ENCODE peak calls at places on chromosomes 7 and 10, in ten cellular contexts. One of them, this sample, is unnamed.

GRCh38 chr7:150935149-150935548 is 43.0 kb downstream of the KCNH2 start:
- DNase-seq in aorta: no peak
- DNase-seq in CD8-positive, alpha-beta T cell: no peak
- DNase-seq in effector memory CD4-positive, alpha-beta T cell: no peak
- DNase-seq in lower lobe of right lung: peak; percentile 9
- DNase-seq in CD4-positive, CD25-positive, alpha-beta regulatory T cell: no peak
- DNase-seq in small intestine: no peak
- DNase-seq in colonic mucosa: no peak
- DNase-seq in upper lobe of right lung: no peak
- DNase-seq in heart left ventricle: no peak
- DNase-seq in this sample: no peak

GRCh38 chr10:69506487-69506833 is 55.2 kb downstream of the TSPAN15 start:
- DNase-seq in aorta: no peak
- DNase-seq in CD8-positive, alpha-beta T cell: no peak
- DNase-seq in effector memory CD4-positive, alpha-beta T cell: no peak
- DNase-seq in lower lobe of right lung: no peak
- DNase-seq in CD4-positive, CD25-positive, alpha-beta regulatory T cell: no peak
- DNase-seq in small intestine: no peak
- DNase-seq in colonic mucosa: no peak
- DNase-seq in upper lobe of right lung: no peak
- DNase-seq in heart left ventricle: no peak
- DNase-seq in this sample: no peak

GRCh38 chr7:44307301-44307900 is 18.0 kb downstream of the CAMK2B start:
- DNase-seq in aorta: no peak
- DNase-seq in CD8-positive, alpha-beta T cell: no peak
- DNase-seq in effector memory CD4-positive, alpha-beta T cell: no peak
- DNase-seq in lower lobe of right lung: no peak
- DNase-seq in CD4-positive, CD25-positive, alpha-beta regulatory T cell: no peak
- DNase-seq in small intestine: no peak
- DNase-seq in colonic mucosa: peak; percentile 16
- DNase-seq in upper lobe of right lung: peak; percentile 43
- DNase-seq in heart left ventricle: peak; percentile 76
- DNase-seq in this sample: no peak

GRCh38 chr10:84876116-84876999 is 548.0 kb downstream of the CCSER2 start:
- DNase-seq in aorta: no peak
- DNase-seq in CD8-positive, alpha-beta T cell: no peak
- DNase-seq in effector memory CD4-positive, alpha-beta T cell: no peak
- DNase-seq in lower lobe of right lung: no peak
- DNase-seq in CD4-positive, CD25-positive, alpha-beta regulatory T cell: no peak
- DNase-seq in small intestine: no peak
- DNase-seq in colonic mucosa: peak; percentile 33
- DNase-seq in upper lobe of right lung: no peak
- DNase-seq in heart left ventricle: no peak
- DNase-seq in this sample: no peak

GRCh38 chr10:101029520-101030309 is 1.2 kb downstream of the PDZD7 start:
- DNase-seq in aorta: no peak
- DNase-seq in CD8-positive, alpha-beta T cell: no peak
- DNase-seq in effector memory CD4-positive, alpha-beta T cell: no peak
- DNase-seq in lower lobe of right lung: no peak
- DNase-seq in CD4-positive, CD25-positive, alpha-beta regulatory T cell: no peak
- DNase-seq in small intestine: no peak
- DNase-seq in colonic mucosa: no peak
- DNase-seq in upper lobe of right lung: no peak
- DNase-seq in heart left ventricle: no peak
- DNase-seq in this sample: no peak

GRCh38 chr7:92691578-92691977 is 101.4 kb upstream of the FAM133B start:
- DNase-seq in aorta: no peak
- DNase-seq in CD8-positive, alpha-beta T cell: no peak
- DNase-seq in effector memory CD4-positive, alpha-beta T cell: no peak
- DNase-seq in lower lobe of right lung: no peak
- DNase-seq in CD4-positive, CD25-positive, alpha-beta regulatory T cell: no peak
- DNase-seq in small intestine: peak; percentile 77
- DNase-seq in colonic mucosa: peak; percentile 42
- DNase-seq in upper lobe of right lung: no peak
- DNase-seq in heart left ventricle: no peak
- DNase-seq in this sample: no peak

GRCh38 chr7:93146465-93147127 is 1.6 kb downstream of the SAMD9L start:
- DNase-seq in aorta: no peak
- DNase-seq in CD8-positive, alpha-beta T cell: no peak
- DNase-seq in effector memory CD4-positive, alpha-beta T cell: no peak
- DNase-seq in lower lobe of right lung: no peak
- DNase-seq in CD4-positive, CD25-positive, alpha-beta regulatory T cell: no peak
- DNase-seq in small intestine: no peak
- DNase-seq in colonic mucosa: no peak
- DNase-seq in upper lobe of right lung: no peak
- DNase-seq in heart left ventricle: no peak
- DNase-seq in this sample: no peak

GRCh38 chr7:47611045-47611511 is 29.2 kb upstream of the TNS3 start:
- DNase-seq in aorta: no peak
- DNase-seq in CD8-positive, alpha-beta T cell: no peak
- DNase-seq in effector memory CD4-positive, alpha-beta T cell: no peak
- DNase-seq in lower lobe of right lung: no peak
- DNase-seq in CD4-positive, CD25-positive, alpha-beta regulatory T cell: no peak
- DNase-seq in small intestine: peak; percentile 92
- DNase-seq in colonic mucosa: peak; percentile 88
- DNase-seq in upper lobe of right lung: no peak
- DNase-seq in heart left ventricle: no peak
- DNase-seq in this sample: no peak

GRCh38 chr10:8591619-8592018 is 537.1 kb downstream of the GATA3 start:
- DNase-seq in aorta: no peak
- DNase-seq in CD8-positive, alpha-beta T cell: no peak
- DNase-seq in effector memory CD4-positive, alpha-beta T cell: no peak
- DNase-seq in lower lobe of right lung: no peak
- DNase-seq in CD4-positive, CD25-positive, alpha-beta regulatory T cell: no peak
- DNase-seq in small intestine: no peak
- DNase-seq in colonic mucosa: no peak
- DNase-seq in upper lobe of right lung: no peak
- DNase-seq in heart left ventricle: no peak
- DNase-seq in this sample: no peak

GRCh38 chr10:84966708-84967441 is 638.5 kb downstream of the CCSER2 start:
- DNase-seq in aorta: no peak
- DNase-seq in CD8-positive, alpha-beta T cell: no peak
- DNase-seq in effector memory CD4-positive, alpha-beta T cell: no peak
- DNase-seq in lower lobe of right lung: no peak
- DNase-seq in CD4-positive, CD25-positive, alpha-beta regulatory T cell: no peak
- DNase-seq in small intestine: no peak
- DNase-seq in colonic mucosa: no peak
- DNase-seq in upper lobe of right lung: no peak
- DNase-seq in heart left ventricle: no peak
- DNase-seq in this sample: no peak

GRCh38 chr10:71743099-71743838 is 23.7 kb upstream of the C10orf105 start:
- DNase-seq in aorta: no peak
- DNase-seq in CD8-positive, alpha-beta T cell: no peak
- DNase-seq in effector memory CD4-positive, alpha-beta T cell: no peak
- DNase-seq in lower lobe of right lung: no peak
- DNase-seq in CD4-positive, CD25-positive, alpha-beta regulatory T cell: no peak
- DNase-seq in small intestine: no peak
- DNase-seq in colonic mucosa: no peak
- DNase-seq in upper lobe of right lung: no peak
- DNase-seq in heart left ventricle: no peak
- DNase-seq in this sample: no peak

GRCh38 chr10:63487990-63488389 is 22.2 kb upstream of the JMJD1C start:
- DNase-seq in aorta: no peak
- DNase-seq in CD8-positive, alpha-beta T cell: no peak
- DNase-seq in effector memory CD4-positive, alpha-beta T cell: no peak
- DNase-seq in lower lobe of right lung: no peak
- DNase-seq in CD4-positive, CD25-positive, alpha-beta regulatory T cell: no peak
- DNase-seq in small intestine: no peak
- DNase-seq in colonic mucosa: no peak
- DNase-seq in upper lobe of right lung: no peak
- DNase-seq in heart left ventricle: no peak
- DNase-seq in this sample: no peak

GRCh38 chr7:137986252-137987010 is 15.5 kb downstream of the CREB3L2 start:
- DNase-seq in aorta: no peak
- DNase-seq in CD8-positive, alpha-beta T cell: no peak
- DNase-seq in effector memory CD4-positive, alpha-beta T cell: no peak
- DNase-seq in lower lobe of right lung: no peak
- DNase-seq in CD4-positive, CD25-positive, alpha-beta regulatory T cell: no peak
- DNase-seq in small intestine: no peak
- DNase-seq in colonic mucosa: no peak
- DNase-seq in upper lobe of right lung: no peak
- DNase-seq in heart left ventricle: no peak
- DNase-seq in this sample: no peak

GRCh38 chr7:5532520-5533335 is 109.1 kb upstream of the TNRC18 start:
- DNase-seq in aorta: peak; percentile 83
- DNase-seq in CD8-positive, alpha-beta T cell: no peak
- DNase-seq in effector memory CD4-positive, alpha-beta T cell: peak; percentile 27
- DNase-seq in lower lobe of right lung: peak; percentile 88
- DNase-seq in CD4-positive, CD25-positive, alpha-beta regulatory T cell: peak; percentile 36
- DNase-seq in small intestine: peak; percentile 93
- DNase-seq in colonic mucosa: peak; percentile 93
- DNase-seq in upper lobe of right lung: peak; percentile 90
- DNase-seq in heart left ventricle: peak; percentile 60
- DNase-seq in this sample: peak; percentile 26

GRCh38 chr7:15178065-15178464 is 275.5 kb upstream of the DGKB start:
- DNase-seq in aorta: no peak
- DNase-seq in CD8-positive, alpha-beta T cell: no peak
- DNase-seq in effector memory CD4-positive, alpha-beta T cell: no peak
- DNase-seq in lower lobe of right lung: no peak
- DNase-seq in CD4-positive, CD25-positive, alpha-beta regulatory T cell: no peak
- DNase-seq in small intestine: no peak
- DNase-seq in colonic mucosa: no peak
- DNase-seq in upper lobe of right lung: no peak
- DNase-seq in heart left ventricle: no peak
- DNase-seq in this sample: no peak

GRCh38 chr10:124225029-124225467 is 131.7 kb upstream of the CHST15 start:
- DNase-seq in aorta: no peak
- DNase-seq in CD8-positive, alpha-beta T cell: no peak
- DNase-seq in effector memory CD4-positive, alpha-beta T cell: no peak
- DNase-seq in lower lobe of right lung: no peak
- DNase-seq in CD4-positive, CD25-positive, alpha-beta regulatory T cell: no peak
- DNase-seq in small intestine: no peak
- DNase-seq in colonic mucosa: no peak
- DNase-seq in upper lobe of right lung: no peak
- DNase-seq in heart left ventricle: no peak
- DNase-seq in this sample: no peak

DNA sequence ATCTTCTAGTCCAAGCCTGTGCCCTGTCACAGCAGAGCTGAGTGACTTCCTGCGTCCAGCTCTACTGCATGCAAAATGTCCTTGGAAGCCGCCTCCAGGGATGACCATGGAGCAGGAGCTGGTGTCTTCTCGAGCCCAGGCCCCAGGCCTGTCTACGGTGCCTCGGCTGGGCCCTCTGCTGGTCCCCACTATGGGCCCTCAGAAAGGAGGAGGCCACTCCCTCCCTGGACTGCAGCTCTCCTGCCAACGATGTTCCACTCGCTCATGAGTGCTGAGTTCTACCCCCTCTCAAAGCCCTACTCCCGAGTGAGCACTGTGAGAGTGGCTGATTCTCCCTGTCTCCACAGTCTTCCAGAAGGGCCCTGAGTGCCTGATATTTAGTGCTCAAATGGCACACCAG is 504.9 kb downstream of the PTPRN2 start:
- DNase-seq in aorta: peak; percentile 16
- DNase-seq in CD8-positive, alpha-beta T cell: no peak
- DNase-seq in effector memory CD4-positive, alpha-beta T cell: no peak
- DNase-seq in lower lobe of right lung: no peak
- DNase-seq in CD4-positive, CD25-positive, alpha-beta regulatory T cell: no peak
- DNase-seq in small intestine: no peak
- DNase-seq in colonic mucosa: no peak
- DNase-seq in upper lobe of right lung: peak; percentile 33
- DNase-seq in heart left ventricle: no peak
- DNase-seq in this sample: no peak
- H3K9me3 ChIP-seq in aorta: peaks cover 2% of the 10 kb centered on the region
- H3K9me3 ChIP-seq in CD8-positive, alpha-beta T cell: no peaks in the 10 kb centered on the region
- H3K9me3 ChIP-seq in effector memory CD4-positive, alpha-beta T cell: no peaks in the 10 kb centered on the region
- H3K9me3 ChIP-seq in lower lobe of right lung: no peaks in the 10 kb centered on the region
- H3K9me3 ChIP-seq in CD4-positive, CD25-positive, alpha-beta regulatory T cell: peaks cover 1% of the 10 kb centered on the region
- H3K9me3 ChIP-seq in small intestine: no peaks in the 10 kb centered on the region
- H3K9me3 ChIP-seq in colonic mucosa: no peaks in the 10 kb centered on the region
- H3K9me3 ChIP-seq in upper lobe of right lung: no peaks in the 10 kb centered on the region
- H3K9me3 ChIP-seq in heart left ventricle: no peaks in the 10 kb centered on the region
- H3K9me3 ChIP-seq in this sample: no peaks in the 10 kb centered on the region

GRCh38 chr7:131306777-131307176 is 20.9 kb upstream of the MKLN1 start:
- DNase-seq in aorta: no peak
- DNase-seq in CD8-positive, alpha-beta T cell: no peak
- DNase-seq in effector memory CD4-positive, alpha-beta T cell: no peak
- DNase-seq in lower lobe of right lung: no peak
- DNase-seq in CD4-positive, CD25-positive, alpha-beta regulatory T cell: no peak
- DNase-seq in small intestine: no peak
- DNase-seq in colonic mucosa: no peak
- DNase-seq in upper lobe of right lung: no peak
- DNase-seq in heart left ventricle: no peak
- DNase-seq in this sample: no peak
- H3K9me3 ChIP-seq in aorta: no peaks in the 10 kb centered on the region
- H3K9me3 ChIP-seq in CD8-positive, alpha-beta T cell: no peaks in the 10 kb centered on the region
- H3K9me3 ChIP-seq in effector memory CD4-positive, alpha-beta T cell: no peaks in the 10 kb centered on the region
- H3K9me3 ChIP-seq in lower lobe of right lung: peaks cover 3% of the 10 kb centered on the region
- H3K9me3 ChIP-seq in CD4-positive, CD25-positive, alpha-beta regulatory T cell: peaks cover 10% of the 10 kb centered on the region
- H3K9me3 ChIP-seq in small intestine: peaks cover 2% of the 10 kb centered on the region
- H3K9me3 ChIP-seq in colonic mucosa: no peaks in the 10 kb centered on the region
- H3K9me3 ChIP-seq in upper lobe of right lung: no peaks in the 10 kb centered on the region
- H3K9me3 ChIP-seq in heart left ventricle: no peaks in the 10 kb centered on the region
- H3K9me3 ChIP-seq in this sample: no peaks in the 10 kb centered on the region

GRCh38 chr10:68271104-68271882 is 39.4 kb upstream of the ATOH7 start:
- DNase-seq in aorta: no peak
- DNase-seq in CD8-positive, alpha-beta T cell: no peak
- DNase-seq in effector memory CD4-positive, alpha-beta T cell: no peak
- DNase-seq in lower lobe of right lung: no peak
- DNase-seq in CD4-positive, CD25-positive, alpha-beta regulatory T cell: no peak
- DNase-seq in small intestine: no peak
- DNase-seq in colonic mucosa: no peak
- DNase-seq in upper lobe of right lung: no peak
- DNase-seq in heart left ventricle: peak; percentile 57
- DNase-seq in this sample: no peak

GRCh38 chr10:68272833-68273232 is 40.9 kb upstream of the ATOH7 start:
- DNase-seq in aorta: no peak
- DNase-seq in CD8-positive, alpha-beta T cell: no peak
- DNase-seq in effector memory CD4-positive, alpha-beta T cell: no peak
- DNase-seq in lower lobe of right lung: no peak
- DNase-seq in CD4-positive, CD25-positive, alpha-beta regulatory T cell: no peak
- DNase-seq in small intestine: no peak
- DNase-seq in colonic mucosa: no peak
- DNase-seq in upper lobe of right lung: no peak
- DNase-seq in heart left ventricle: no peak
- DNase-seq in this sample: no peak

GRCh38 chr10:68269562-68269961 is 37.6 kb upstream of the ATOH7 start:
- DNase-seq in aorta: no peak
- DNase-seq in CD8-positive, alpha-beta T cell: no peak
- DNase-seq in effector memory CD4-positive, alpha-beta T cell: no peak
- DNase-seq in lower lobe of right lung: no peak
- DNase-seq in CD4-positive, CD25-positive, alpha-beta regulatory T cell: no peak
- DNase-seq in small intestine: no peak
- DNase-seq in colonic mucosa: no peak
- DNase-seq in upper lobe of right lung: no peak
- DNase-seq in heart left ventricle: no peak
- DNase-seq in this sample: no peak
- H3K9me3 ChIP-seq in aorta: no peaks in the 10 kb centered on the region
- H3K9me3 ChIP-seq in CD8-positive, alpha-beta T cell: no peaks in the 10 kb centered on the region
- H3K9me3 ChIP-seq in effector memory CD4-positive, alpha-beta T cell: no peaks in the 10 kb centered on the region
- H3K9me3 ChIP-seq in lower lobe of right lung: no peaks in the 10 kb centered on the region
- H3K9me3 ChIP-seq in CD4-positive, CD25-positive, alpha-beta regulatory T cell: no peaks in the 10 kb centered on the region
- H3K9me3 ChIP-seq in small intestine: no peaks in the 10 kb centered on the region
- H3K9me3 ChIP-seq in colonic mucosa: no peaks in the 10 kb centered on the region
- H3K9me3 ChIP-seq in upper lobe of right lung: no peaks in the 10 kb centered on the region
- H3K9me3 ChIP-seq in heart left ventricle: no peaks in the 10 kb centered on the region
- H3K9me3 ChIP-seq in this sample: no peaks in the 10 kb centered on the region

DNA sequence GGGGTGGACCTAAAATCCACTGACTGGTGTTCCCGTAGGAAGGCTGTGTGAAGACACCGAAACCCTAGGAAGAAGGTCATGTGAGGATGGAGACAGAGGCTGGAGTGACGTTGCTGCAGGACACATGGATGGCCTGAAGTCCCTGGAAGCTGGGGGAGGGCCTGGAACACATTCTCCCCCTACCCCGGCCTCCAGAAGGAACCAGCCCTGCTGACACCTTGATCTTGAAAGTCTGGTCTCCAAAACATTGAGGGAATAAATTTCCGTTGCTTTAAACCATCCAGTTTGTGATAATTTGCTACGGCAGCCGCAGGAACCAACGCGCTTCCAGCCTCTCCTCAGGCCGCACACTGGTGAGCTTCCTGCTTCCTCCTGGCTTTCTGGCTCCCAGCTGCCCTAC is 288.2 kb downstream of the GLRX3 start:
- DNase-seq in aorta: no peak
- DNase-seq in CD8-positive, alpha-beta T cell: no peak
- DNase-seq in effector memory CD4-positive, alpha-beta T cell: no peak
- DNase-seq in lower lobe of right lung: no peak
- DNase-seq in CD4-positive, CD25-positive, alpha-beta regulatory T cell: no peak
- DNase-seq in small intestine: no peak
- DNase-seq in colonic mucosa: no peak
- DNase-seq in upper lobe of right lung: no peak
- DNase-seq in heart left ventricle: no peak
- DNase-seq in this sample: no peak
- H3K9me3 ChIP-seq in aorta: peaks cover 6% of the 10 kb centered on the region
- H3K9me3 ChIP-seq in CD8-positive, alpha-beta T cell: no peaks in the 10 kb centered on the region
- H3K9me3 ChIP-seq in effector memory CD4-positive, alpha-beta T cell: no peaks in the 10 kb centered on the region
- H3K9me3 ChIP-seq in lower lobe of right lung: no peaks in the 10 kb centered on the region
- H3K9me3 ChIP-seq in CD4-positive, CD25-positive, alpha-beta regulatory T cell: no peaks in the 10 kb centered on the region
- H3K9me3 ChIP-seq in small intestine: no peaks in the 10 kb centered on the region
- H3K9me3 ChIP-seq in colonic mucosa: no peaks in the 10 kb centered on the region
- H3K9me3 ChIP-seq in upper lobe of right lung: no peaks in the 10 kb centered on the region
- H3K9me3 ChIP-seq in heart left ventricle: no peaks in the 10 kb centered on the region
- H3K9me3 ChIP-seq in this sample: no peaks in the 10 kb centered on the region

This sample was measured in T-helper 17 cell.